ENCODE peak calls at places on chromosomes 2 and 18, in six cellular contexts. G, X, V, D, K and F are unnamed samples.

GRCh38 chr18:54734059-54734458 is 94.2 kb upstream of the RAB27B start:
- DNase-seq in G (no peak), V (peak), X (no peak), K (peak), D (no peak), F (no peak)

GRCh38 chr18:61732854-61733253 is 160.0 kb downstream of the RNF152 start:
- DNase-seq in K (no peak), D (no peak), X (peak), V (peak), G (peak), F (peak)

GRCh38 chr18:49812321-49813070 is 837 bp downstream of the ACAA2 start:
- DNase-seq in G (no peak), K (no peak), D (no peak), X (no peak), V (no peak), F (no peak)

GRCh38 chr18:48023334-48024008 is 93.0 kb upstream of the SMAD2 start:
- DNase-seq in K (peak), V (peak), D (no peak), G (peak), X (peak), F (no peak)

GRCh38 chr2:170966648-170967396 is 37.8 kb downstream of the GORASP2 start:
- DNase-seq in D (no peak), K (peak), V (no peak), X (no peak), G (no peak), F (peak)

GRCh38 chr2:9637330-9637729 is 6.5 kb upstream of the YWHAQ start:
- DNase-seq in G (no peak), V (no peak), K (no peak), X (no peak), D (no peak), F (no peak)

GRCh38 chr18:6521804-6522418 is 107.2 kb upstream of the L3MBTL4 start:
- DNase-seq in X (no peak), V (peak), K (no peak), D (no peak), G (no peak), F (peak)

GRCh38 chr18:39780774-39781173 is 2174.3 kb upstream of the PIK3C3 start:
- DNase-seq in V (no peak), D (no peak), X (no peak), G (no peak), K (no peak), F (no peak)

GRCh38 chr2:32926708-32927084 is 20.1 kb upstream of the LTBP1 start:
- DNase-seq in G (no peak), V (no peak), X (no peak), K (no peak), D (no peak), F (no peak)

GRCh38 chr2:5695641-5696350 is 3.6 kb downstream of the SOX11 start:
- DNase-seq in V (no peak), K (no peak), D (peak), G (no peak), X (no peak), F (no peak)

GRCh38 chr2:17877811-17878221 is 651 bp upstream of the KCNS3 start:
- DNase-seq in X (no peak), G (no peak), V (peak), D (no peak), K (no peak), F (peak)

GRCh38 chr18:7812431-7813063 is 245.4 kb downstream of the PTPRM start:
- DNase-seq in G (no peak), V (no peak), K (no peak), X (no peak), D (no peak), F (no peak)

GRCh38 chr2:121519732-121520640 is 10.7 kb upstream of the RNU4ATAC start:
- DNase-seq in G (no peak), D (no peak), V (no peak), K (no peak), X (no peak), F (no peak)

DNA sequence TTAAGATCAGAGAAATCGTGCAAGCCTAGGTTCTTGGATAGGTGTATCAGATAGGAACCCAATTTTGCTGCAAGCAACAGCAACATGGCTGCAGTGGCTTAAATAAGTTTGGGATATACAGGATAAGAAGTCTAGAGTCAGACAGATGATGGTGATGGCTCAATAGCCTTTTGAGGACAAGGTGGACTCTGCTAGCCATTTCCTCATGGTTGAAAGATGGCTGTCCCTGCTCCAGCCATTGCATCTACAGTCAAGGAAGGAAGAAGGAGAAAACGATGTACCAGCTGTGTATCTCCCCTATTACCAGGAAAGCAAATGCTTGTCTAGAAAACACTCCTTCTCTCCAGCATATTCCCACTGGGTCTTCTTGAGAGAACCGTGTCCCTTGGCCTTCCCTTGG is 30.1 kb upstream of the CAB39 start:
- DNase-seq in G (no peak), K (no peak), D (no peak), V (no peak), X (no peak), F (no peak)
- H3K4me3 ChIP-seq in G (no peak), K (no peak), D (no peak), V (no peak), X (no peak), F (no peak)

DNA sequence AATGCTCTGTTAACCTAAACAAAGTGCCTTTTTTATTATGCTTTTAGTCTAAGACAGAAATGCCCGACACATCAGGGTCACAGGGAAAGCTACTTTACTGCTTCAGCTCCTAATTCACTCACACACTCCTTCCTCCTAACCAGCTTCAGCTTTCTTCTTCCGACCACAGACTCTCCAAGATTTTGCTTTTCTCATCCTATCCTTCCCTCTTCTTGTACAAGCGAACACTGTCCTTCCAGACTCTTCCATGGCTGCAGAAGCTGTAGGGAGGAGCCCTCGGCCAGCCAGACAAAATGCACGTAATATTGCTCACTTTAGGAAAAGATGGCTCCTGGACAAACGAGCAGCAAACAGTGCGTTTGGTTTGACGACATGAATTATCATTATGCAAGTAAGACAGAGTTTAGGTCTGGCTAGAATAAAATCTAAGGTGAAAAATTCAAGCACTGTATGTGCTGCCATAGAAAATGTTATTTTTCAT is 47.5 kb upstream of the HNRNPA3 start:
- DNase-seq in V (peak), D (no peak), X (peak), K (no peak), G (peak), F (peak)
- TF ChIP-seq POLR2A in V (peak), D (no peak), X (no peak), K (peak), G (peak), F (no peak)

DNA sequence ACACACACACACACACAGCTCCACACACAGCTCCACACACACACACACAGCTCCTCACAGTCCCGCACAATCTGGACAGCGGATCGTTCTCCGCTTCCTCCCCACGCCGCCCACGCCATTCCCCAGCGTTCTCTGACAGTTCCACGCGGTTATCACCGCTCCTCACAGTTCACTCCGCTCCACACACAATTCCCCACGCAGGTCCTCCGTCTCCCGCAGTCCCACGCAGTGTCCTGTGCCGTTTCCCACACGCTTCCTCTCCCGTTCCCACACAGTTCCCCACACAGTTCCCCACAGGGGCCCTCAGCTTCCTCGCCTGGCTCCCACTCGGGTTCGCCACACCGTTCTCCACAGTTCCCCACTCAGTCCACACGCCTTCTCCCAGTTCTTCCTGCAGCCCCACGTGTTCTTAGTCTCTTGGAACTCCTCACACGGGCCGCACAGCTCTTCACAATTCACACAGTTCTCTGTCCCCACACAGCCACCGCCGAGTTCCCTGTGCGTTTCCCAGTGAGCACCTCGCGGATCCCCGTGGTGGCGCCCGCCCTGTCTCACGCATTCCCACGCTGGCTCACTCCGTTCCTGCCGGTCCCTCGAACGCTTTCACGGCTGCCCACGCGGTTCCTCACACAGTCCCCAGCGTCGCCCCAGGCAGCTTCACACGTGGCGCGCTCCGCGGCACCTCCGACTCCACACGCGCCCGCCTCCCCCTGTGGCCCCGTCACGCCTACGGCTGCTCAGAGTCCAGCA is 38.4 kb downstream of the KIF1A start:
- DNase-seq in D (no peak), G (no peak), V (no peak), K (no peak), X (no peak), F (no peak)
- H3K4me3 ChIP-seq in D (no peak), G (no peak), V (no peak), K (no peak), X (no peak), F (no peak)

GRCh38 chr2:71276311-71277158 is 49.6 kb upstream of the PAIP2B start:
- DNase-seq in D (no peak), K (peak), X (peak), V (peak), G (peak), F (peak)
- TF ChIP-seq POLR2A in D (peak), K (peak), X (peak), V (peak), G (peak), F (peak)

DNA sequence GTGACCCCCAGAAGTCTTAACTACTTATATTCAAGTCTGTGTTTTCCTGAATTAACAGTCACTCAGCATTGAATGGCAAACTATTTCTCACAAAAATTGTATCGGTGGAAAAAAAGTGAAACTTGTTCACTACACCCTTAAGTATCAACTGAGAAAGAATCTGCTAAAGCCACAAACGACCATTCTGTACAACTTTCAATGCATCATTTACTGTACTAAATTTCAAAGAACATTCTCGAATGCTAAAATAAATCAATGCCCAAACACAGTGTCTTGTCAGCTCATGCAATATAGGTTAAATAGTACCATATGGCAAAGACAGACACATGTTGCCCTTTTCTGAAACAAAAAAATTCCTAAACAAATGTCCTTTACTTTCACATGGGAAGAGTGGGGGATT is 9.0 kb downstream of the ZNF516 start:
- DNase-seq in G (no peak), K (no peak), D (no peak), X (no peak), V (no peak), F (no peak)
- H3K4me3 ChIP-seq in G (no peak), K (no peak), D (no peak), X (no peak), V (no peak), F (no peak)

GRCh38 chr2:26737221-26737620 is 26.9 kb upstream of the SLC35F6 start:
- DNase-seq in K (no peak), V (no peak), G (no peak), X (no peak), D (no peak), F (peak)

GRCh38 chr2:26733343-26733742 is 30.7 kb upstream of the SLC35F6 start:
- DNase-seq in K (no peak), V (no peak), X (no peak), D (no peak), G (no peak), F (no peak)

GRCh38 chr2:26735883-26736588 is 28.0 kb upstream of the SLC35F6 start:
- DNase-seq in V (peak), G (no peak), K (no peak), X (no peak), D (no peak), F (peak)

GRCh38 chr2:26732446-26732845 is 31.6 kb upstream of the SLC35F6 start:
- DNase-seq in G (no peak), K (no peak), X (no peak), D (no peak), V (no peak), F (no peak)

DNA sequence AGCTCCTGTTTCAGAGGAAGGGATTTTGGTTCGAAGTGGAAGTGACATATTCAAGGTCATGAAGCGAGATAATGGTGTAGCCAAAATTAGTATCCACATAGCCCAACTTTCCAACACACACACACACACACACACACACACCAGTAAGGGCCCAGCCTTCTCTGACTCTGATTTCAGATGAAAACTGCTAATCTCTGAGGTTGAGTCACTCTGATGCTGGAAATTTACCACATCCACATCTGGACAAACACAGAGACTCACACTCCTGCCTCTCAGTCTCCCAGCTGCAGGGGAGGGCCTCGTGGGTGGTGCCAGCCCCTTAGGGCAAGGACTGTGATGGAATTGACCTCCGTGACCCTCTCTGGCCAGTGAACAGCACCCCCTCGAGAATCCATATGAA is 29.0 kb upstream of the SLC35F6 start:
- DNase-seq in V (peak), G (peak), D (no peak), K (no peak), X (no peak), F (no peak)
- TF ChIP-seq POLR2A in V (no peak), G (peak), D (no peak), K (no peak), X (no peak), F (no peak)

DNA sequence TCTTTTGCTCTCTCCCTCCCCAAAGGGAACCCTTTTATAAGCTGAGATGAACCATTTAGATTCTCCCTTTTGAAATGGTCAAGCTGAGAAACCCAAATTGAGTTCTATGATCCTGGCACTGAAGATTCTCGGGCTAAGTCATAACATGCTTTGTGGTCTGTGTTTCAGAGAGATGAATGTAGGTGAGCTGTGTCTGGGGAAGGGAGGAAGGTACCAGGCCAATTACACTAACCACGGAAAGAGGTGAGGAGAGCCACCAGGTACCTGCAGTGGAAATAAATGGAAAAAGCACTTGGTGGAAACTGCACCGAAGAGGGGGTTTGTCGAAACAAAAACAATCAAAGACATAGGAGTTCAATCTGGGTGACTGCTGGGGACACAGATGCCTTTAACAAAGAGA is 996 bp upstream of the MRPL44 start:
- DNase-seq in K (no peak), G (no peak), D (no peak), X (no peak), V (no peak), F (no peak)
- H3K4me3 ChIP-seq in K (no peak), G (no peak), D (no peak), X (no peak), V (no peak), F (peak)

GRCh38 chr2:176178271-176178806 is 10.1 kb upstream of the HOXD1 start:
- DNase-seq in X (peak), D (no peak), K (no peak), G (no peak), V (no peak), F (no peak)

GRCh38 chr2:176181551-176181950 is 6.9 kb upstream of the HOXD1 start:
- DNase-seq in K (no peak), X (no peak), G (no peak), D (no peak), V (no peak), F (no peak)

GRCh38 chr2:176177580-176178270 is 10.7 kb upstream of the HOXD1 start:
- DNase-seq in K (no peak), G (no peak), X (no peak), D (no peak), V (no peak), F (no peak)

GRCh38 chr2:176176233-176176632 is 12.2 kb upstream of the HOXD1 start:
- DNase-seq in K (no peak), D (no peak), G (no peak), V (no peak), X (no peak), F (no peak)

GRCh38 chr2:176178807-176179271 is 9.6 kb upstream of the HOXD1 start:
- DNase-seq in D (no peak), X (no peak), G (no peak), V (no peak), K (no peak), F (no peak)
- TF ChIP-seq POLR2A in D (no peak), X (no peak), G (no peak), V (no peak), K (no peak), F (no peak)

DNA sequence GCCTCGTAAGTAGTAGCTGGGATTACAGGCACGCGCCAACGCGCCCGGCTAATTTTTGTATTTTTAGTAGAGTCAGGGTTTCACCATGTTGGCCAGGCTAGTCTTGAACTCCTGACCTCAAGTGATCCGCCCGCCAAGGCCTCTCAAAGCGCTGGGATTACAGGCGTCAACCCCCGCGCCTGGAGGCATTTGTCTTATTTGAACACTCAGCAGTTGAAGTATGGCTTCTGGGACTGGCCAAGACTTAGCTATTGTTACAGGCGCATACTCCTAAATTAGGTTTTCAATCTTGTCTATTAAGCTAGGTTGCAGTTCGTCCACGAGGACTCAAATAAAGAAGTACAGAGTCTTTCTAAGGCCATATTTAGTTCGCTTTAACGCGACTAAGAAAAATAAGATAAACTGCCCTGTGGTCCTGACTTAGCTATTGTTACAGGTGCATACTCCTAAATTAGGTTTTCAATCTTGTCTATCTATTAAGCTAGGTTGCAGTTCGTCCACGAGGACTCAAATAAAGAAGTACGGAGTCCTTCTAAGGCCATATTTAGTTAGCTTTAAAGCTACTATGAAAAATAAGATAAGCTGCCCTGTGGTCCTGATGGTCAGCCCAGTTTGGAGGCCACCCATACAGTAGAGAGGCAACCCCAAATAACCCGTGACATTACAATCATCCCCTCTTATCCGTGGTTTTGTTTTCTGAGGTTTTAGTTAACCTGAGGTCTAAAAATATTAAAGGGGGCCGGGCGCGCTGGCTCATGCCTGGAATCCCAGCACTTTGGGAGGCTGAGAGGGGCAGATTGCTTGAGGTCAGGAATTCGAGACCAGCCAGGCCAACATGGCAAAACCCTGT is 20.8 kb upstream of the MTA3 start:
- DNase-seq in V (no peak), G (no peak), D (no peak), K (no peak), X (no peak), F (no peak)
- H3K4me3 ChIP-seq in V (no peak), G (no peak), D (no peak), K (no peak), X (no peak), F (no peak)